ENCODE peak calls at places on chromosomes 3 and 15, in four cellular contexts. One of them, this sample, is unnamed.

GRCh38 chr3:135516143-135516542 is 449.4 kb upstream of the PPP2R3A start:
- DNase-seq in thoracic aorta: no peak
- DNase-seq in lower lobe of right lung: no peak
- DNase-seq in fibroblast of lung: no peak
- DNase-seq in this sample: no peak

GRCh38 chr3:107752202-107752990 is 229.6 kb downstream of the BBX start:
- DNase-seq in thoracic aorta: no peak
- DNase-seq in lower lobe of right lung: no peak
- DNase-seq in fibroblast of lung: peak; percentile 51
- DNase-seq in this sample: peak; percentile 33

GRCh38 chr3:58025824-58026579 is 17.8 kb downstream of the FLNB start:
- DNase-seq in thoracic aorta: no peak
- DNase-seq in lower lobe of right lung: peak; percentile 70
- DNase-seq in fibroblast of lung: no peak
- DNase-seq in this sample: no peak

GRCh38 chr3:111590096-111590491 is 5.1 kb downstream of the ZBED2 start:
- DNase-seq in thoracic aorta: no peak
- DNase-seq in lower lobe of right lung: no peak
- DNase-seq in fibroblast of lung: no peak
- DNase-seq in this sample: peak; percentile 87

GRCh38 chr3:184814214-184814613 is 2.2 kb downstream of the VPS8 start:
- DNase-seq in thoracic aorta: no peak
- DNase-seq in lower lobe of right lung: no peak
- DNase-seq in fibroblast of lung: no peak
- DNase-seq in this sample: no peak

GRCh38 chr3:124745092-124745491 is 14.8 kb downstream of the UMPS start:
- DNase-seq in thoracic aorta: no peak
- DNase-seq in lower lobe of right lung: no peak
- DNase-seq in fibroblast of lung: no peak
- DNase-seq in this sample: no peak

GRCh38 chr3:111143-112069 is 85.2 kb upstream of the CHL1 start:
- DNase-seq in thoracic aorta: no peak
- DNase-seq in lower lobe of right lung: no peak
- DNase-seq in fibroblast of lung: no peak
- DNase-seq in this sample: peak; percentile 13

GRCh38 chr15:71290002-71290401 is 174.7 kb downstream of the THSD4 start:
- DNase-seq in thoracic aorta: no peak
- DNase-seq in lower lobe of right lung: no peak
- DNase-seq in fibroblast of lung: no peak
- DNase-seq in this sample: no peak

GRCh38 chr15:77456746-77457618 is 36.3 kb downstream of the HMG20A start:
- DNase-seq in thoracic aorta: no peak
- DNase-seq in lower lobe of right lung: no peak
- DNase-seq in fibroblast of lung: peak; percentile 22
- DNase-seq in this sample: no peak

GRCh38 chr3:170076715-170077238 is 39.0 kb downstream of the GPR160 start:
- DNase-seq in thoracic aorta: no peak
- DNase-seq in lower lobe of right lung: no peak
- DNase-seq in fibroblast of lung: peak; percentile 69
- DNase-seq in this sample: peak; percentile 33

GRCh38 chr15:32790352-32790999 is 72.7 kb downstream of the GREM1 start:
- DNase-seq in thoracic aorta: no peak
- DNase-seq in lower lobe of right lung: no peak
- DNase-seq in fibroblast of lung: peak; percentile 51
- DNase-seq in this sample: no peak

GRCh38 chr3:10173926-10174435 is 9.3 kb downstream of the IRAK2 start:
- DNase-seq in thoracic aorta: peak; percentile 90
- DNase-seq in lower lobe of right lung: peak; percentile 70
- DNase-seq in fibroblast of lung: peak; percentile 90
- DNase-seq in this sample: no peak

GRCh38 chr3:149603126-149604074 is 54.4 kb downstream of the WWTR1 start:
- DNase-seq in thoracic aorta: no peak
- DNase-seq in lower lobe of right lung: no peak
- DNase-seq in fibroblast of lung: peak; percentile 76
- DNase-seq in this sample: peak; percentile 61
- H3K4me1 ChIP-seq in thoracic aorta: peaks cover 70% of the 10 kb centered on the region
- H3K4me1 ChIP-seq in lower lobe of right lung: peaks cover 36% of the 10 kb centered on the region
- H3K4me1 ChIP-seq in fibroblast of lung: peaks cover 15% of the 10 kb centered on the region
- H3K4me1 ChIP-seq in this sample: peaks cover 24% of the 10 kb centered on the region

GRCh38 chr3:16509721-16510619 is 3.5 kb downstream of the RFTN1 start:
- DNase-seq in thoracic aorta: no peak
- DNase-seq in lower lobe of right lung: no peak
- DNase-seq in fibroblast of lung: no peak
- DNase-seq in this sample: no peak
- H3K4me1 ChIP-seq in thoracic aorta: peaks cover 32% of the 10 kb centered on the region
- H3K4me1 ChIP-seq in lower lobe of right lung: peaks cover 65% of the 10 kb centered on the region
- H3K4me1 ChIP-seq in fibroblast of lung: peaks cover 30% of the 10 kb centered on the region
- H3K4me1 ChIP-seq in this sample: peaks cover 4% of the 10 kb centered on the region

GRCh38 chr3:100558233-100558632 is 51.2 kb upstream of the ADGRG7 start:
- DNase-seq in thoracic aorta: no peak
- DNase-seq in lower lobe of right lung: no peak
- DNase-seq in fibroblast of lung: no peak
- DNase-seq in this sample: no peak
- H3K4me1 ChIP-seq in thoracic aorta: no peaks in the 10 kb centered on the region
- H3K4me1 ChIP-seq in lower lobe of right lung: no peaks in the 10 kb centered on the region
- H3K4me1 ChIP-seq in fibroblast of lung: peaks cover 4% of the 10 kb centered on the region
- H3K4me1 ChIP-seq in this sample: peaks cover 34% of the 10 kb centered on the region

GRCh38 chr15:56919708-56920637 is 1.5 kb downstream of the TCF12 start:
- DNase-seq in thoracic aorta: no peak
- DNase-seq in lower lobe of right lung: peak; percentile 47
- DNase-seq in fibroblast of lung: peak; percentile 39
- DNase-seq in this sample: peak; percentile 43
- H3K4me1 ChIP-seq in thoracic aorta: peaks cover 37% of the 10 kb centered on the region
- H3K4me1 ChIP-seq in lower lobe of right lung: peaks cover 46% of the 10 kb centered on the region
- H3K4me1 ChIP-seq in fibroblast of lung: peaks cover 10% of the 10 kb centered on the region
- H3K4me1 ChIP-seq in this sample: peaks cover 9% of the 10 kb centered on the region

GRCh38 chr3:99659965-99660364 is 21.6 kb downstream of the COL8A1 start:
- DNase-seq in thoracic aorta: no peak
- DNase-seq in lower lobe of right lung: peak; percentile 63
- DNase-seq in fibroblast of lung: peak; percentile 64
- DNase-seq in this sample: no peak
- H3K4me1 ChIP-seq in thoracic aorta: peaks cover 28% of the 10 kb centered on the region
- H3K4me1 ChIP-seq in lower lobe of right lung: no peaks in the 10 kb centered on the region
- H3K4me1 ChIP-seq in fibroblast of lung: peaks cover 7% of the 10 kb centered on the region
- H3K4me1 ChIP-seq in this sample: peaks cover 3% of the 10 kb centered on the region

GRCh38 chr3:192275741-192276355 is 451.5 kb downstream of the FGF12 start:
- DNase-seq in thoracic aorta: no peak
- DNase-seq in lower lobe of right lung: no peak
- DNase-seq in fibroblast of lung: peak; percentile 17
- DNase-seq in this sample: peak; percentile 37

GRCh38 chr3:192273611-192274010 is 453.7 kb downstream of the FGF12 start:
- DNase-seq in thoracic aorta: no peak
- DNase-seq in lower lobe of right lung: no peak
- DNase-seq in fibroblast of lung: no peak
- DNase-seq in this sample: peak; percentile 25

DNA sequence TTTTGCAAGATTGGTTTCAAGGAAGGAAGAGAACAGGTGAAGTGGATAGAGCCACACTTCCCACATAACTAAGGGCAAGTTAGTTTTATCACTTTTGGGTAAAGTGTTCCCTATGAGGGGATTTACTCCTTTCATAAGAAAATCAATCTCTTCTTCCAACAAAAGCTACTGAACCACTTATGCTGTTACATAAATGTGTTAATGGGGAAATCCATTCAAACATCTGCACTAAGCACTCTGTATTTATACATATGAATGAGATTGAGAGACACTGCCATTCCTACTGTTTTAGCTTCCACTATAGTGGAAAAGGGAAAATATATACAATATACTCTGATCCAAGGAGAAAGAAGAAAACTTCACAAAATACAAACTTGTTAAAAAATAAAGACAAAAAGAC is 454.3 kb downstream of the FGF12 start:
- DNase-seq in thoracic aorta: no peak
- DNase-seq in lower lobe of right lung: no peak
- DNase-seq in fibroblast of lung: no peak
- DNase-seq in this sample: no peak
- H3K4me1 ChIP-seq in thoracic aorta: no peaks in the 10 kb centered on the region
- H3K4me1 ChIP-seq in lower lobe of right lung: no peaks in the 10 kb centered on the region
- H3K4me1 ChIP-seq in fibroblast of lung: no peaks in the 10 kb centered on the region
- H3K4me1 ChIP-seq in this sample: no peaks in the 10 kb centered on the region

GRCh38 chr15:40051616-40052415 is 12.8 kb upstream of the SRP14 start:
- DNase-seq in thoracic aorta: no peak
- DNase-seq in lower lobe of right lung: no peak
- DNase-seq in fibroblast of lung: no peak
- DNase-seq in this sample: no peak

GRCh38 chr15:40054056-40054745 is 15.2 kb upstream of the SRP14 start:
- DNase-seq in thoracic aorta: no peak
- DNase-seq in lower lobe of right lung: no peak
- DNase-seq in fibroblast of lung: no peak
- DNase-seq in this sample: no peak

GRCh38 chr15:40053234-40054055 is 14.5 kb upstream of the SRP14 start:
- DNase-seq in thoracic aorta: no peak
- DNase-seq in lower lobe of right lung: no peak
- DNase-seq in fibroblast of lung: no peak
- DNase-seq in this sample: no peak

GRCh38 chr15:40050788-40051615 is 12.0 kb upstream of the SRP14 start:
- DNase-seq in thoracic aorta: no peak
- DNase-seq in lower lobe of right lung: no peak
- DNase-seq in fibroblast of lung: peak; percentile 42
- DNase-seq in this sample: no peak

DNA sequence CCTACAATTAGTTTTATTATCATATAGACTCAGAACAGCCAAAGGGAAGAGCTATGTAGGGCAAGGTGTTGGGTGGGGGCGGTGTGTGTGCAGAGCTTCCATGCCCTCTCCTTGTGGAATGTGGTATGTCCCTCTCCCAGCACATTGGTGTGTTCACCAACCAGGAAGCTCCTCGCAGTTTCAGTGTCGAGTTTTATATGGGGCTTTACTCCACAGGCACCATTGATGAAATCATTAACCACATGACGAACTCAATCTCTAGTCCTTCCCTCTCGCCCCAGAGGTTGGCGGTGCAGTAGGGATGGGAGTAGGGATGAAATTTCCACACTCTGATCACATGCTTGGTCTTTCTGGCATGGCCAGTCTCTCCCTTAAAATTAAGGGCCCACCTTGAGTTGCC is 13.6 kb upstream of the SRP14 start:
- DNase-seq in thoracic aorta: no peak
- DNase-seq in lower lobe of right lung: no peak
- DNase-seq in fibroblast of lung: no peak
- DNase-seq in this sample: no peak
- H3K4me1 ChIP-seq in thoracic aorta: peaks cover 6% of the 10 kb centered on the region
- H3K4me1 ChIP-seq in lower lobe of right lung: peaks cover 49% of the 10 kb centered on the region
- H3K4me1 ChIP-seq in fibroblast of lung: peaks cover 25% of the 10 kb centered on the region
- H3K4me1 ChIP-seq in this sample: peaks cover 21% of the 10 kb centered on the region

GRCh38 chr3:46984591-46985459 is 5.4 kb downstream of the NBEAL2 start:
- DNase-seq in thoracic aorta: no peak
- DNase-seq in lower lobe of right lung: peak; percentile 33
- DNase-seq in fibroblast of lung: no peak
- DNase-seq in this sample: no peak

GRCh38 chr3:46981932-46982471 is 2.5 kb downstream of the NBEAL2 start:
- DNase-seq in thoracic aorta: no peak
- DNase-seq in lower lobe of right lung: peak; percentile 78
- DNase-seq in fibroblast of lung: no peak
- DNase-seq in this sample: no peak

GRCh38 chr3:46979958-46980497 is 562 bp downstream of the NBEAL2 start:
- DNase-seq in thoracic aorta: no peak
- DNase-seq in lower lobe of right lung: peak; percentile 70
- DNase-seq in fibroblast of lung: no peak
- DNase-seq in this sample: no peak

GRCh38 chr3:46985588-46985987 is 6.1 kb downstream of the NBEAL2 start:
- DNase-seq in thoracic aorta: no peak
- DNase-seq in lower lobe of right lung: peak; percentile 39
- DNase-seq in fibroblast of lung: no peak
- DNase-seq in this sample: no peak

DNA sequence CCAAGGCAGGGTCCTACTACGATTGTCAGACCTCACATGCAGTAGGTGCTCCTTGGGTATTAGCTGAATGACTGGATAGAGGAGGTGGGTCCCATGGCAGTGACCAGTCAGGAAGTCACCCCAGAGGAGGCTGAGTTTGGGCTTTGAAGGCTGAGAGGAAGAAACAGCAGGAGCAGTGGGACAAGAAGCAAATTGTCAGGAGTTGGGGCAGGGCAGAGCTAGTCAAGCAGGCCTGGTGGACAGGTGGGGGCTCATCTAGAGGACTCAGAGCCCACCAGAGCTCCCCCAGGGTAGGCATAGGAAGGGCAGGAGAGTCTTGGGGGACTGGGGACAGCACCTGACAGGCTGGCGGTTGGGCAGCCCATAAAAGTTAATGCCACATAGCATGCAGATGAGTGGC is 3.1 kb downstream of the NBEAL2 start:
- DNase-seq in thoracic aorta: no peak
- DNase-seq in lower lobe of right lung: peak; percentile 20
- DNase-seq in fibroblast of lung: no peak
- DNase-seq in this sample: no peak
- H3K4me1 ChIP-seq in thoracic aorta: peaks cover 15% of the 10 kb centered on the region
- H3K4me1 ChIP-seq in lower lobe of right lung: peaks cover 75% of the 10 kb centered on the region
- H3K4me1 ChIP-seq in fibroblast of lung: peaks cover 4% of the 10 kb centered on the region
- H3K4me1 ChIP-seq in this sample: peaks cover 27% of the 10 kb centered on the region

DNA sequence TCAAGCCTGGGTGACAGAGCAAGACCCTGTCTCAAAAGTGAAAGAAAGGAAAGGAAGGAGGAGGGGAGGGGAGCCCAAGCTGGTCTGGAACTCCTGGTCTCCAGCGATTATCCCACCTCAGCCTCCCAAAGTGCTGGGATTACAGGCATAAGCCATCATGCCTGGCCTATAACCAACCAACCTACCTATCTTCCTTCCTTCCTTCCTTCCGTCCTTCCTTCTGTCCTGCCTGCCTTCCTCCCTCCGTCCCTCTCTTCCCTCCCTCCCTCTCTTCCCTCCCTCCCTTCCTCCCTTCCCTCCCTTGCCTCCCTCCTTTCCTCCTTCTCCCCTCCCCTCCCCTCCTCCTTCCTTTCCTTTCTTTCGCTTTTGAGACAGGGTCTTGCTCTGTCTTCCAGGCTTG is 56.7 kb upstream of the HACD2 start:
- DNase-seq in thoracic aorta: no peak
- DNase-seq in lower lobe of right lung: no peak
- DNase-seq in fibroblast of lung: no peak
- DNase-seq in this sample: no peak
- H3K4me1 ChIP-seq in thoracic aorta: peaks cover 17% of the 10 kb centered on the region
- H3K4me1 ChIP-seq in lower lobe of right lung: no peaks in the 10 kb centered on the region
- H3K4me1 ChIP-seq in fibroblast of lung: peaks cover 2% of the 10 kb centered on the region
- H3K4me1 ChIP-seq in this sample: peaks cover 8% of the 10 kb centered on the region